ENCODE peak calls at places on chromosomes 12 and 14, in seven cellular contexts. L, F, Z, I, S, K and D are unnamed samples.

GRCh38 chr12:57241556-57242310 is 9.3 kb downstream of the STAC3 start:
- DNase-seq in L (no peak), F (peak; percentile 39), Z (no peak), I (no peak), S (no peak), K (no peak), D (no peak)

GRCh38 chr12:125989716-125990115 is 924.5 kb downstream of the AACS start:
- DNase-seq in L (no peak), F (no peak), Z (no peak), I (no peak), S (no peak), K (no peak), D (no peak)

GRCh38 chr14:20690848-20691640 is 2.5 kb downstream of the ANG start:
- DNase-seq in L (peak; percentile 43), F (no peak), Z (peak; percentile 72), I (no peak), S (peak; percentile 44), K (peak; percentile 78), D (peak; percentile 83)

GRCh38 chr12:107369679-107370078 is 276.3 kb upstream of the CRY1 start:
- DNase-seq in L (no peak), F (no peak), Z (no peak), I (no peak), S (no peak), K (no peak), D (no peak)

GRCh38 chr12:16606936-16607335 is 974 bp upstream of the LMO3 start:
- DNase-seq in L (no peak), F (peak; percentile 44), Z (no peak), I (no peak), S (no peak), K (peak; percentile 33), D (no peak)

GRCh38 chr14:101563352-101563653 is 2.0 kb downstream of the DIO3 start:
- DNase-seq in L (no peak), F (no peak), Z (no peak), I (no peak), S (no peak), K (no peak), D (no peak)

GRCh38 chr14:65336191-65336591 is 76.3 kb upstream of the FUT8 start:
- DNase-seq in L (no peak), F (no peak), Z (peak; percentile 66), I (no peak), S (no peak), K (no peak), D (no peak)

GRCh38 chr12:21551811-21552469 is 25.8 kb downstream of the SPX start:
- DNase-seq in L (no peak), F (no peak), Z (no peak), I (no peak), S (no peak), K (no peak), D (no peak)

GRCh38 chr14:98819867-98820206 is 452.2 kb downstream of the BCL11B start:
- DNase-seq in L (no peak), F (no peak), Z (no peak), I (no peak), S (no peak), K (no peak), D (no peak)

GRCh38 chr14:61372842-61373555 is 51.6 kb downstream of the PRKCH start:
- DNase-seq in L (no peak), F (no peak), Z (no peak), I (no peak), S (no peak), K (no peak), D (no peak)

GRCh38 chr12:1162083-1162760 is 171.2 kb downstream of the ERC1 start:
- DNase-seq in L (peak; percentile 24), F (no peak), Z (no peak), I (no peak), S (no peak), K (peak; percentile 34), D (no peak)

GRCh38 chr12:118821386-118821928 is 159.9 kb upstream of the SRRM4 start:
- DNase-seq in L (no peak), F (no peak), Z (no peak), I (no peak), S (no peak), K (no peak), D (no peak)

GRCh38 chr14:95486875-95487668 is 29.4 kb downstream of the SYNE3 start:
- DNase-seq in L (no peak), F (no peak), Z (no peak), I (no peak), S (no peak), K (peak; percentile 29), D (no peak)

GRCh38 chr12:102021540-102022246 is 40.1 kb downstream of the WASHC3 start:
- DNase-seq in L (no peak), F (no peak), Z (no peak), I (no peak), S (no peak), K (no peak), D (peak; percentile 38)

GRCh38 chr12:26953447-26953846 is 15.2 kb downstream of the FGFR1OP2 start:
- DNase-seq in L (no peak), F (no peak), Z (no peak), I (no peak), S (no peak), K (no peak), D (peak; percentile 77)

GRCh38 chr12:124567035-124567672 is at the start of gene NCOR2:
- DNase-seq in L (peak; percentile 45), F (peak; percentile 76), Z (peak; percentile 49), I (no peak), S (no peak), K (no peak), D (no peak)

GRCh38 chr14:36807727-36808126 is 146.1 kb downstream of the PAX9 start:
- DNase-seq in L (no peak), F (no peak), Z (no peak), I (no peak), S (no peak), K (no peak), D (no peak)

GRCh38 chr14:62301911-62302310 is 539.7 kb downstream of the SNAPC1 start:
- DNase-seq in L (no peak), F (no peak), Z (peak; percentile 3), I (no peak), S (no peak), K (no peak), D (no peak)

GRCh38 chr14:70032016-70032415 is 152.8 kb downstream of the SMOC1 start:
- DNase-seq in L (no peak), F (no peak), Z (no peak), I (no peak), S (no peak), K (no peak), D (no peak)

GRCh38 chr12:52440821-52441319 is 6.7 kb upstream of the KRT75 start:
- DNase-seq in L (no peak), F (no peak), Z (peak; percentile 67), I (no peak), S (no peak), K (no peak), D (no peak)

GRCh38 chr14:61444215-61444768 is 122.9 kb downstream of the PRKCH start:
- DNase-seq in L (no peak), F (no peak), Z (no peak), I (no peak), S (peak; percentile 14), K (no peak), D (peak; percentile 61)

GRCh38 chr14:25009891-25010290 is 40.1 kb downstream of the STXBP6 start:
- DNase-seq in L (no peak), F (no peak), Z (peak; percentile 41), I (no peak), S (no peak), K (no peak), D (no peak)

GRCh38 chr14:28987516-28987915 is 220.9 kb downstream of the FOXG1 start:
- DNase-seq in L (no peak), F (no peak), Z (peak; percentile 27), I (no peak), S (no peak), K (no peak), D (no peak)

GRCh38 chr12:106994579-106995220 is 7.8 kb upstream of the MTERF2 start:
- DNase-seq in L (no peak), F (no peak), Z (no peak), I (no peak), S (no peak), K (no peak), D (no peak)

GRCh38 chr14:51869426-51870113 is 9.2 kb downstream of the GNG2 start:
- DNase-seq in L (no peak), F (no peak), Z (no peak), I (no peak), S (no peak), K (no peak), D (no peak)

GRCh38 chr14:68145539-68145938 is 326.0 kb downstream of the RAD51B start:
- DNase-seq in L (no peak), F (no peak), Z (peak; percentile 57), I (no peak), S (peak; percentile 25), K (no peak), D (no peak)

GRCh38 chr12:66693901-66694513 is 15.1 kb upstream of the GRIP1 start:
- DNase-seq in L (peak; percentile 20), F (no peak), Z (peak; percentile 81), I (no peak), S (peak; percentile 31), K (peak; percentile 44), D (peak; percentile 72)

GRCh38 chr12:89309815-89310214 is 42.5 kb downstream of the DUSP6 start:
- DNase-seq in L (no peak), F (no peak), Z (no peak), I (no peak), S (no peak), K (no peak), D (no peak)

GRCh38 chr12:122130150-122130549 is 43.9 kb downstream of the IL31 start:
- DNase-seq in L (no peak), F (no peak), Z (peak; percentile 89), I (no peak), S (no peak), K (no peak), D (no peak)

GRCh38 chr12:57890191-57891120 is 43.9 kb upstream of the CTDSP2 start:
- DNase-seq in L (no peak), F (no peak), Z (no peak), I (no peak), S (no peak), K (no peak), D (no peak)

GRCh38 chr14:77022219-77022852 is 6.2 kb downstream of the IRF2BPL start:
- DNase-seq in L (no peak), F (no peak), Z (no peak), I (no peak), S (no peak), K (peak; percentile 23), D (no peak)

GRCh38 chr12:95022477-95022876 is 19.0 kb upstream of the NDUFA12 start:
- DNase-seq in L (no peak), F (no peak), Z (no peak), I (no peak), S (no peak), K (no peak), D (no peak)

GRCh38 chr12:76666272-76666845 is 97.6 kb upstream of the ZDHHC17 start:
- DNase-seq in L (no peak), F (no peak), Z (no peak), I (no peak), S (no peak), K (peak; percentile 45), D (no peak)

GRCh38 chr12:67747869-67748760 is 99.6 kb downstream of the DYRK2 start:
- DNase-seq in L (no peak), F (no peak), Z (peak; percentile 82), I (no peak), S (no peak), K (no peak), D (no peak)

GRCh38 chr12:11555195-11555594 is 94.3 kb upstream of the ETV6 start:
- DNase-seq in L (no peak), F (no peak), Z (no peak), I (no peak), S (no peak), K (no peak), D (no peak)

GRCh38 chr14:101072945-101073597 is 169.5 kb upstream of the RTL1 start:
- DNase-seq in L (peak; percentile 95), F (peak; percentile 64), Z (peak; percentile 97), I (peak; percentile 61), S (peak; percentile 9), K (peak; percentile 36), D (no peak)

GRCh38 chr14:80455031-80455430 is 243.7 kb upstream of the DIO2 start:
- DNase-seq in L (no peak), F (no peak), Z (no peak), I (no peak), S (no peak), K (peak; percentile 63), D (no peak)

GRCh38 chr14:77124345-77125274 is 17.0 kb downstream of the ZDHHC22 start:
- DNase-seq in L (peak; percentile 71), F (peak; percentile 71), Z (peak; percentile 34), I (no peak), S (peak; percentile 8), K (peak; percentile 61), D (no peak)